ENCODE peak calls at places on chromosomes 4 and X, in five cellular contexts. Q is prostate gland, Y is neural progenitor cell, U is MG63, E is heart right ventricle. Z is an unnamed sample.

GRCh38 chrX:103356897-103357296 is 591 bp downstream of the TCEAL9 start:
- DNase-seq in Q (peak), Y (peak), U (no peak), E (peak), Z (no peak)

GRCh38 chrX:79630033-79631009 is 263.2 kb upstream of the ITM2A start:
- DNase-seq in Q (no peak), Y (no peak), U (no peak), E (no peak), Z (no peak)

GRCh38 chr4:99413160-99413559 is 22.0 kb downstream of the ADH7 start:
- DNase-seq in Q (no peak), Y (no peak), U (no peak), E (no peak), Z (no peak)

GRCh38 chrX:150219374-150220185 is 143.5 kb upstream of the MAMLD1 start:
- DNase-seq in Q (no peak), Y (peak), U (peak), E (peak), Z (peak)

GRCh38 chr4:113758361-113758760 is 3.2 kb downstream of the CAMK2D start:
- DNase-seq in Q (no peak), Y (no peak), U (no peak), E (no peak), Z (peak)

GRCh38 chr4:2825740-2826139 is 17.9 kb upstream of the ADD1 start:
- DNase-seq in Q (no peak), Y (no peak), U (peak), E (peak), Z (no peak)

GRCh38 chr4:654871-655734 is 19.0 kb downstream of the ATP5ME start:
- DNase-seq in Q (no peak), Y (peak), U (no peak), E (no peak), Z (no peak)

GRCh38 chrX:106481341-106481740 is 130.4 kb upstream of the RADX start:
- DNase-seq in Q (peak), Y (peak), U (no peak), E (no peak), Z (peak)

GRCh38 chr4:76723916-76724315 is 174.0 kb downstream of the SOWAHB start:
- DNase-seq in Q (no peak), Y (peak), U (peak), E (no peak), Z (peak)

GRCh38 chr4:64250061-64250460 is 159.2 kb downstream of the TECRL start:
- DNase-seq in Q (no peak), Y (no peak), U (no peak), E (no peak), Z (no peak)

GRCh38 chrX:11757397-11757728 is 674 bp upstream of the MSL3 start:
- DNase-seq in Q (no peak), Y (no peak), U (no peak), E (no peak), Z (no peak)

GRCh38 chrX:117972681-117973080 is 143.9 kb downstream of the KLHL13 start:
- DNase-seq in Q (no peak), Y (no peak), U (no peak), E (peak), Z (no peak)

GRCh38 chrX:77962068-77962902 is 7.2 kb downstream of the PGAM4 start:
- DNase-seq in Q (no peak), Y (no peak), U (no peak), E (no peak), Z (no peak)

GRCh38 chr4:95462946-95463345 is 85.8 kb downstream of the UNC5C start:
- DNase-seq in Q (no peak), Y (no peak), U (no peak), E (no peak), Z (no peak)

GRCh38 chrX:28205905-28206304 is 224.7 kb upstream of the DCAF8L1 start:
- DNase-seq in Q (no peak), Y (no peak), U (no peak), E (no peak), Z (no peak)

GRCh38 chr4:78145622-78146021 is 88.5 kb downstream of the FRAS1 start:
- DNase-seq in Q (no peak), Y (no peak), U (no peak), E (no peak), Z (no peak)

GRCh38 chr4:184383497-184384055 is 90.8 kb downstream of the IRF2 start:
- DNase-seq in Q (peak), Y (no peak), U (peak), E (no peak), Z (peak)

GRCh38 chr4:77922158-77923094 is 59.8 kb downstream of the MRPL1 start:
- DNase-seq in Q (no peak), Y (no peak), U (no peak), E (no peak), Z (peak)